ENCODE peak calls at places on chromosome 12, in five cellular contexts. R is H54, M is nephron progenitor cell, V is T-helper 17 cell, C is H7. Z is an unnamed sample.

GRCh38 chr12:75634244-75635222 is 123.1 kb upstream of the KRR1 start:
- DNase-seq in R (no peak), M (no peak), V (no peak), C (no peak), Z (no peak)

GRCh38 chr12:58750484-58750883 is 169.8 kb downstream of the LRIG3 start:
- DNase-seq in R (no peak), M (no peak), V (no peak), C (no peak), Z (no peak)

GRCh38 chr12:14216405-14217294 is 148.8 kb upstream of the ATF7IP start:
- DNase-seq in R (no peak), M (no peak), V (no peak), C (no peak), Z (no peak)

GRCh38 chr12:113196996-113197395 is 11.5 kb downstream of the RITA1 start:
- DNase-seq in R (peak; percentile 58), M (peak; percentile 45), V (peak; percentile 25), C (peak; percentile 92), Z (no peak)

GRCh38 chr12:114668151-114668891 is 15.7 kb downstream of the TBX3 start:
- DNase-seq in R (peak; percentile 93), M (peak; percentile 78), V (no peak), C (peak; percentile 92), Z (no peak)

GRCh38 chr12:72368719-72369505 is 96.7 kb downstream of the TRHDE start:
- DNase-seq in R (no peak), M (no peak), V (no peak), C (no peak), Z (no peak)

GRCh38 chr12:76879710-76880025 is 849 bp upstream of the CSRP2 start:
- DNase-seq in R (no peak), M (peak; percentile 50), V (no peak), C (no peak), Z (no peak)

GRCh38 chr12:128387811-128388422 is 120.9 kb downstream of the TMEM132C start:
- DNase-seq in R (peak; percentile 35), M (peak; percentile 80), V (no peak), C (peak; percentile 89), Z (no peak)

GRCh38 chr12:110639336-110640178 is 25.6 kb downstream of the TCTN1 start:
- DNase-seq in R (no peak), M (no peak), V (no peak), C (no peak), Z (no peak)

GRCh38 chr12:40211185-40211584 is 13.6 kb upstream of the LRRK2 start:
- DNase-seq in R (no peak), M (no peak), V (no peak), C (no peak), Z (no peak)

GRCh38 chr12:6549379-6550151 is 6.3 kb downstream of the IFFO1 start:
- DNase-seq in R (no peak), M (no peak), V (no peak), C (no peak), Z (no peak)

GRCh38 chr12:24201258-24201970 is 251.9 kb upstream of the SOX5 start:
- DNase-seq in R (no peak), M (no peak), V (no peak), C (no peak), Z (no peak)

GRCh38 chr12:92538970-92539749 is 163.6 kb upstream of the PLEKHG7 start:
- DNase-seq in R (peak; percentile 22), M (no peak), V (no peak), C (no peak), Z (no peak)

GRCh38 chr12:62899568-62900390 is 35.2 kb downstream of the PPM1H start:
- DNase-seq in R (no peak), M (no peak), V (no peak), C (no peak), Z (no peak)

GRCh38 chr12:13175499-13175898 is 21.0 kb upstream of the EMP1 start:
- DNase-seq in R (peak; percentile 32), M (no peak), V (no peak), C (no peak), Z (no peak)

GRCh38 chr12:42696424-42697149 is 107.0 kb upstream of the PRICKLE1 start:
- DNase-seq in R (no peak), M (no peak), V (no peak), C (no peak), Z (no peak)

GRCh38 chr12:107404981-107405380 is 280.6 kb upstream of the PWP1 start:
- DNase-seq in R (peak; percentile 39), M (no peak), V (no peak), C (no peak), Z (no peak)

GRCh38 chr12:79883216-79883615 is 51.7 kb downstream of the PPP1R12A start:
- DNase-seq in R (no peak), M (no peak), V (no peak), C (no peak), Z (no peak)

GRCh38 chr12:131177599-131177998 is 223.9 kb downstream of the ADGRD1 start:
- DNase-seq in R (no peak), M (no peak), V (no peak), C (peak; percentile 3), Z (no peak)

GRCh38 chr12:32947203-32947795 is 50.7 kb upstream of the PKP2 start:
- DNase-seq in R (no peak), M (no peak), V (no peak), C (peak; percentile 30), Z (no peak)

GRCh38 chr12:67434653-67435375 is 165.7 kb downstream of the CAND1 start:
- DNase-seq in R (peak; percentile 33), M (no peak), V (no peak), C (no peak), Z (no peak)

GRCh38 chr12:104456950-104457745 is 400 bp downstream of the CHST11 start:
- DNase-seq in R (peak; percentile 36), M (peak; percentile 62), V (peak; percentile 21), C (no peak), Z (peak; percentile 60)

GRCh38 chr12:104865080-104865479 is 93.0 kb downstream of the SLC41A2 start:
- DNase-seq in R (no peak), M (no peak), V (no peak), C (no peak), Z (no peak)

GRCh38 chr12:74365178-74365964 is 172.3 kb upstream of the ATXN7L3B start:
- DNase-seq in R (peak; percentile 13), M (peak; percentile 7), V (no peak), C (peak; percentile 4), Z (no peak)

GRCh38 chr12:77724367-77724957 is 106.2 kb upstream of the NAV3 start:
- DNase-seq in R (no peak), M (no peak), V (no peak), C (no peak), Z (no peak)

GRCh38 chr12:94074216-94074969 is 74.0 kb upstream of the PLXNC1 start:
- DNase-seq in R (no peak), M (no peak), V (no peak), C (no peak), Z (no peak)

GRCh38 chr12:131692431-131692830 is 18.5 kb upstream of the SFSWAP start:
- DNase-seq in R (no peak), M (no peak), V (no peak), C (peak; percentile 38), Z (no peak)

GRCh38 chr12:92675092-92675865 is 27.5 kb upstream of the PLEKHG7 start:
- DNase-seq in R (no peak), M (no peak), V (no peak), C (no peak), Z (no peak)

GRCh38 chr12:52837781-52838736 is 3.9 kb upstream of the KRT79 start:
- DNase-seq in R (no peak), M (no peak), V (no peak), C (no peak), Z (no peak)

GRCh38 chr12:52079576-52080402 is at the start of gene SMIM41:
- DNase-seq in R (no peak), M (no peak), V (no peak), C (peak; percentile 63), Z (no peak)

GRCh38 chr12:76866726-76867125 is 12.1 kb downstream of the CSRP2 start:
- DNase-seq in R (no peak), M (peak; percentile 36), V (no peak), C (no peak), Z (no peak)

GRCh38 chr12:107610030-107610859 is 75.4 kb upstream of the PWP1 start:
- DNase-seq in R (peak; percentile 28), M (peak; percentile 65), V (no peak), C (peak; percentile 88), Z (no peak)

GRCh38 chr12:69910739-69911138 is 85.7 kb downstream of the MYRFL start:
- DNase-seq in R (no peak), M (no peak), V (no peak), C (no peak), Z (no peak)

GRCh38 chr12:45577844-45578399 is 151.6 kb upstream of the ARID2 start:
- DNase-seq in R (no peak), M (no peak), V (no peak), C (no peak), Z (no peak)

GRCh38 chr12:103841690-103842584 is 903 bp upstream of the NT5DC3 start:
- DNase-seq in R (peak; percentile 82), M (peak; percentile 71), V (peak; percentile 14), C (peak; percentile 80), Z (peak; percentile 55)

GRCh38 chr12:26919216-26919555 is 18.6 kb downstream of the INTS13 start:
- DNase-seq in R (no peak), M (no peak), V (no peak), C (no peak), Z (no peak)